ENCODE peak calls at places on chromosomes 16 and 17, in nine cellular contexts. J, D, Y, A, I, R, Z, M and N are unnamed samples.
A peak's percentile ranks its signal among the peaks of the same experiment; 100 is the strongest.

GRCh38 chr17:76709077-76709950 is 1.5 kb downstream of the MXRA7 start:
- DNase-seq in M (peak; percentile 95), A (no peak), J (no peak), I (peak; percentile 70), Z (peak; percentile 82), R (peak; percentile 95), Y (peak; percentile 74), D (no peak), N (peak; percentile 82)

GRCh38 chr17:61002316-61002736 is 324.7 kb downstream of the BCAS3 start:
- DNase-seq in A (no peak), J (no peak), M (peak; percentile 52), Y (peak; percentile 51), R (no peak), I (no peak), Z (no peak), D (no peak), N (no peak)

GRCh38 chr17:60039509-60040442 is 38.9 kb downstream of the HEATR6 start:
- DNase-seq in M (no peak), Z (no peak), J (no peak), A (no peak), Y (no peak), I (no peak), R (no peak), D (no peak), N (no peak)

GRCh38 chr17:37170881-37171460 is 204.8 kb upstream of the C17orf78 start:
- DNase-seq in Z (no peak), R (no peak), Y (no peak), J (no peak), A (no peak), D (no peak), M (no peak), I (no peak), N (no peak)

GRCh38 chr17:40499551-40500189 is 1.8 kb downstream of the TNS4 start:
- DNase-seq in Y (peak; percentile 36), A (peak; percentile 74), M (peak; percentile 66), Z (peak; percentile 80), D (no peak), R (peak; percentile 89), I (peak; percentile 95), J (peak; percentile 33), N (peak; percentile 84)

GRCh38 chr16:11417487-11417886 is 72.2 kb downstream of the RMI2 start:
- DNase-seq in D (no peak), Z (no peak), I (no peak), A (no peak), R (no peak), M (no peak), Y (no peak), J (no peak), N (no peak)

GRCh38 chr16:20321671-20322070 is 5.6 kb downstream of the GP2 start:
- DNase-seq in A (no peak), J (no peak), R (no peak), D (no peak), Y (no peak), I (no peak), Z (no peak), M (no peak), N (no peak)

GRCh38 chr17:48570325-48571023 is 7.7 kb downstream of the HOXB4 start:
- DNase-seq in Y (no peak), J (no peak), Z (no peak), D (no peak), R (no peak), A (no peak), I (no peak), M (no peak), N (no peak)

GRCh38 chr16:56355786-56356275 is 69.5 kb downstream of the AMFR start:
- DNase-seq in J (no peak), R (no peak), Z (no peak), M (no peak), I (no peak), Y (no peak), D (no peak), A (no peak), N (peak; percentile 9)

GRCh38 chr16:54927125-54928015 is 3.3 kb upstream of the IRX5 start:
- DNase-seq in J (no peak), Z (no peak), Y (no peak), D (no peak), R (no peak), I (no peak), M (no peak), A (no peak), N (no peak)

GRCh38 chr16:17277981-17278381 is 192.8 kb downstream of the XYLT1 start:
- DNase-seq in Y (no peak), J (no peak), R (peak; percentile 52), M (no peak), A (peak; percentile 18), I (peak; percentile 76), D (peak; percentile 16), Z (no peak), N (peak; percentile 46)